ENCODE peak calls at places on chromosome 20, in five cellular contexts. R is stimulated activated CD4-positive, alpha-beta T cell treated with anti-CD3 and anti-CD28 coated beads, Interleukin-15, amount 100 ng/mL, for 24 hours; U is EH; P is mesenchymal stem cell; Z is T-helper 22 cell. K is an unnamed sample.

GRCh38 chr20:63594043-63594561 is 20.1 kb upstream of the HELZ2 start:
- DNase-seq in R (no peak), U (peak), P (peak), Z (no peak), K (peak)

GRCh38 chr20:41956316-41957050 is 338.3 kb upstream of the CHD6 start:
- DNase-seq in R (no peak), U (no peak), P (no peak), Z (no peak), K (peak)

GRCh38 chr20:59153355-59153681 is 10.3 kb upstream of the ZNF831 start:
- DNase-seq in R (no peak), U (no peak), P (no peak), Z (no peak), K (no peak)

GRCh38 chr20:53899351-53900167 is 170.8 kb downstream of the BCAS1 start:
- DNase-seq in R (peak), U (peak), P (peak), Z (peak), K (peak)

GRCh38 chr20:46802696-46803445 is 91.8 kb upstream of the EYA2 start:
- DNase-seq in R (no peak), U (no peak), P (no peak), Z (no peak), K (no peak)

GRCh38 chr20:49821850-49822249 is 9.2 kb downstream of the SLC9A8 start:
- DNase-seq in R (peak), U (peak), P (peak), Z (no peak), K (peak)

GRCh38 chr20:48214601-48215000 is 429.3 kb upstream of the SULF2 start:
- DNase-seq in R (no peak), U (no peak), P (no peak), Z (no peak), K (no peak)

GRCh38 chr20:1144401-1145172 is 26.2 kb downstream of the PSMF1 start:
- DNase-seq in R (no peak), U (no peak), P (no peak), Z (no peak), K (no peak)

GRCh38 chr20:38723069-38723981 is 961 bp upstream of the SLC32A1 start:
- DNase-seq in R (peak), U (peak), P (no peak), Z (no peak), K (no peak)

GRCh38 chr20:63527184-63527583 is 6.6 kb downstream of the PPDPF start:
- DNase-seq in R (no peak), U (no peak), P (no peak), Z (no peak), K (no peak)

GRCh38 chr20:5127859-5128409 is 1.1 kb downstream of the CDS2 start:
- DNase-seq in R (no peak), U (peak), P (peak), Z (no peak), K (no peak)

GRCh38 chr20:36342316-36342715 is 36.2 kb downstream of the DLGAP4 start:
- DNase-seq in R (no peak), U (no peak), P (no peak), Z (no peak), K (no peak)

GRCh38 chr20:17683218-17684076 is 1.4 kb upstream of the RRBP1 start:
- DNase-seq in R (no peak), U (no peak), P (no peak), Z (no peak), K (no peak)